ENCODE peak calls at places on chromosome 3, in four cellular contexts. D, P, B and V are unnamed samples.

GRCh38 chr3:22399566-22399965 is 648.6 kb upstream of the ZNF385D start:
- DNase-seq in B (no peak), P (no peak), D (no peak), V (no peak)

GRCh38 chr3:45362768-45363167 is 25.6 kb upstream of the LARS2 start:
- DNase-seq in P (no peak), D (no peak), B (no peak), V (peak)

GRCh38 chr3:130894130-130894872 is 417 bp downstream of the ATP2C1 start:
- DNase-seq in D (peak), P (peak), B (peak), V (no peak)

GRCh38 chr3:125589743-125590142 is 5.6 kb downstream of the OSBPL11 start:
- DNase-seq in B (no peak), D (no peak), P (no peak), V (no peak)

GRCh38 chr3:146156060-146156459 is 4.9 kb downstream of the PLOD2 start:
- DNase-seq in B (no peak), P (no peak), D (no peak), V (no peak)

GRCh38 chr3:94665922-94666321 is 603.1 kb downstream of the NSUN3 start:
- DNase-seq in D (no peak), B (no peak), P (no peak), V (no peak)

GRCh38 chr3:129249284-129250065 is at the start of gene COPG1:
- DNase-seq in P (peak), B (peak), D (peak), V (peak)

GRCh38 chr3:81513591-81513990 is 247.9 kb downstream of the GBE1 start:
- DNase-seq in D (no peak), B (no peak), P (no peak), V (no peak)

GRCh38 chr3:5428607-5429516 is 241.4 kb downstream of the EDEM1 start:
- DNase-seq in B (peak), D (no peak), P (no peak), V (no peak)

GRCh38 chr3:134620476-134621115 is 30.2 kb downstream of the KY start:
- DNase-seq in D (no peak), B (no peak), P (no peak), V (no peak)

GRCh38 chr3:51340989-51341636 is 44.0 kb upstream of the MANF start:
- DNase-seq in D (no peak), P (no peak), B (no peak), V (no peak)

GRCh38 chr3:27800261-27800660 is 78.1 kb upstream of the EOMES start:
- DNase-seq in P (no peak), B (no peak), D (no peak), V (no peak)

GRCh38 chr3:176328198-176328597 is 869.1 kb downstream of the TBL1XR1 start:
- DNase-seq in D (no peak), B (no peak), P (no peak), V (no peak)

GRCh38 chr3:167728176-167728575 is 6.5 kb downstream of the PDCD10 start:
- DNase-seq in B (no peak), D (no peak), P (no peak), V (no peak)

GRCh38 chr3:35426581-35426980 is 212.7 kb upstream of the ARPP21 start:
- DNase-seq in D (no peak), B (no peak), P (no peak), V (no peak)

GRCh38 chr3:32456429-32457130 is 46.1 kb downstream of the CMTM6 start:
- DNase-seq in B (no peak), D (no peak), P (no peak), V (no peak)

GRCh38 chr3:187000711-187001151 is 70.4 kb downstream of the ST6GAL1 start:
- DNase-seq in B (no peak), P (no peak), D (no peak), V (no peak)

GRCh38 chr3:10647376-10647775 is 142.0 kb upstream of the ATP2B2 start:
- DNase-seq in B (no peak), P (no peak), D (no peak), V (no peak)

GRCh38 chr3:28973621-28974020 is 307.2 kb upstream of the RBMS3 start:
- DNase-seq in B (no peak), P (no peak), D (no peak), V (no peak)

GRCh38 chr3:36447063-36447462 is 66.8 kb downstream of the STAC start:
- DNase-seq in P (no peak), B (no peak), D (no peak), V (no peak)

GRCh38 chr3:151319613-151320012 is 3.0 kb upstream of the GPR87 start:
- DNase-seq in D (no peak), P (no peak), B (no peak), V (no peak)

GRCh38 chr3:31562525-31562924 is 29.8 kb downstream of the STT3B start:
- DNase-seq in P (no peak), B (no peak), D (no peak), V (no peak)

GRCh38 chr3:150469031-150469930 is 61.2 kb downstream of the TSC22D2 start:
- DNase-seq in P (no peak), D (no peak), B (no peak), V (no peak)

GRCh38 chr3:196654691-196655090 is 15.2 kb downstream of the NRROS start:
- DNase-seq in B (no peak), P (no peak), D (no peak), V (no peak)

GRCh38 chr3:112297714-112298113 is 3.7 kb upstream of the SLC9C1 start:
- DNase-seq in B (no peak), D (no peak), P (no peak), V (no peak)

GRCh38 chr3:63067999-63068645 is 192.9 kb upstream of the CADPS start:
- DNase-seq in B (no peak), D (no peak), P (peak), V (peak)

GRCh38 chr3:159189994-159190669 is 388.3 kb downstream of the MFSD1 start:
- DNase-seq in P (no peak), B (no peak), D (no peak), V (no peak)

GRCh38 chr3:149353581-149354184 is 20.2 kb upstream of the TM4SF18 start:
- DNase-seq in D (no peak), P (no peak), B (no peak), V (no peak)

GRCh38 chr3:31880020-31880419 is 101.0 kb downstream of the OSBPL10 start:
- DNase-seq in D (no peak), B (no peak), P (no peak), V (peak)

GRCh38 chr3:17430574-17430973 is 311.9 kb downstream of the TBC1D5 start:
- DNase-seq in P (no peak), D (no peak), B (no peak), V (no peak)

GRCh38 chr3:46931631-46932441 is 44.7 kb downstream of the CCDC12 start:
- DNase-seq in B (no peak), D (no peak), P (peak), V (no peak)

GRCh38 chr3:45497963-45498362 is 96.6 kb upstream of the LIMD1 start:
- DNase-seq in D (no peak), P (no peak), B (no peak), V (no peak)

GRCh38 chr3:60142009-60142408 is 1092.2 kb upstream of the CFAP20DC start:
- DNase-seq in B (no peak), D (no peak), P (no peak), V (no peak)

GRCh38 chr3:124995460-124995994 is 60.3 kb downstream of the HEG1 start:
- DNase-seq in D (no peak), B (peak), P (peak), V (peak)